ENCODE peak calls at places on chromosomes 7 and 10, in five cellular contexts. C, F, D, U and S are unnamed samples.

GRCh38 chr7:73707045-73707631 is 12.3 kb downstream of the STX1A start:
- DNase-seq in F (no peak), C (no peak), D (no peak), U (no peak), S (no peak)

GRCh38 chr10:50788951-50789904 is 49.5 kb downstream of the ASAH2B start:
- DNase-seq in F (no peak), D (peak; percentile 80), U (no peak), C (no peak), S (no peak)

GRCh38 chr10:121696854-121697253 is 98.6 kb upstream of the FGFR2 start:
- DNase-seq in F (no peak), D (peak; percentile 7), U (no peak), C (peak; percentile 9), S (no peak)

GRCh38 chr10:44020322-44021111 is 364.4 kb downstream of the CXCL12 start:
- DNase-seq in F (no peak), D (no peak), C (no peak), U (no peak), S (no peak)

GRCh38 chr10:64097391-64098122 is 576.4 kb downstream of the REEP3 start:
- DNase-seq in D (no peak), C (no peak), F (no peak), U (no peak), S (no peak)

GRCh38 chr7:121301441-121302213 is 27.2 kb upstream of the WNT16 start:
- DNase-seq in F (no peak), C (no peak), D (no peak), U (no peak), S (no peak)

GRCh38 chr10:33109788-33110469 is 151.9 kb upstream of the ITGB1 start:
- DNase-seq in C (no peak), F (no peak), D (no peak), U (no peak), S (no peak)

GRCh38 chr10:93290661-93291354 is 191.3 kb downstream of the MYOF start:
- DNase-seq in D (no peak), F (no peak), U (no peak), C (no peak), S (no peak)

GRCh38 chr10:72328045-72328828 is 26.5 kb downstream of the DNAJB12 start:
- DNase-seq in D (peak; percentile 72), U (no peak), C (no peak), F (peak; percentile 73), S (no peak)

GRCh38 chr10:4982764-4983226 is 19.6 kb downstream of the AKR1C1 start:
- DNase-seq in F (no peak), U (no peak), C (no peak), D (peak; percentile 46), S (no peak)

GRCh38 chr10:95651346-95652115 is 5.0 kb downstream of the ALDH18A1 start:
- DNase-seq in U (no peak), C (no peak), F (no peak), D (peak; percentile 21), S (no peak)

GRCh38 chr7:73308074-73308664 is 457 bp downstream of the NSUN5 start:
- DNase-seq in F (no peak), C (no peak), U (no peak), D (peak; percentile 36), S (no peak)

GRCh38 chr7:129780257-129781127 is 169.0 kb downstream of the NRF1 start:
- DNase-seq in U (peak; percentile 52), F (peak; percentile 99), C (peak; percentile 80), D (peak; percentile 40), S (peak; percentile 44)

GRCh38 chr10:71497802-71498326 is 101.1 kb downstream of the CDH23 start:
- DNase-seq in D (no peak), F (no peak), C (no peak), U (no peak), S (no peak)

GRCh38 chr7:5492249-5493020 is 68.8 kb upstream of the TNRC18 start:
- DNase-seq in D (no peak), C (no peak), F (no peak), U (no peak), S (no peak)

GRCh38 chr7:151095123-151095797 is 9.0 kb downstream of the AGAP3 start:
- DNase-seq in U (no peak), F (no peak), C (no peak), D (no peak), S (no peak)

GRCh38 chr10:117425908-117426566 is 50.8 kb upstream of the PDZD8 start:
- DNase-seq in F (no peak), D (no peak), C (no peak), U (no peak), S (no peak)

GRCh38 chr7:46554688-46555422 is 633.8 kb upstream of the IGFBP3 start:
- DNase-seq in C (no peak), F (no peak), U (no peak), D (peak; percentile 72), S (no peak)

GRCh38 chr7:30596043-30596641 is 1.5 kb downstream of the GARS1 start:
- DNase-seq in D (peak; percentile 77), C (no peak), F (no peak), U (no peak), S (no peak)

GRCh38 chr10:98485959-98486358 is 39.2 kb upstream of the HPS1 start:
- DNase-seq in F (no peak), C (no peak), D (peak; percentile 65), U (no peak), S (no peak)

GRCh38 chr7:132347129-132347528 is 229.1 kb downstream of the PLXNA4 start:
- DNase-seq in D (no peak), C (no peak), F (no peak), U (no peak), S (no peak)

GRCh38 chr10:8060010-8060703 is 5.7 kb downstream of the GATA3 start:
- DNase-seq in F (no peak), D (peak; percentile 27), U (peak; percentile 52), C (peak; percentile 76), S (peak; percentile 81)

GRCh38 chr10:26706936-26707335 is 9.4 kb downstream of the PDSS1 start:
- DNase-seq in C (no peak), F (no peak), U (no peak), D (no peak), S (no peak)

GRCh38 chr10:103510046-103510685 is 16.7 kb downstream of the NEURL1 start:
- DNase-seq in D (no peak), C (no peak), F (no peak), U (no peak), S (no peak)

GRCh38 chr7:32762321-32762669 is 129.3 kb downstream of the KBTBD2 start:
- DNase-seq in C (no peak), F (no peak), D (peak; percentile 35), U (no peak), S (no peak)

GRCh38 chr7:32661501-32661900 is 166.2 kb downstream of the AVL9 start:
- DNase-seq in U (no peak), C (no peak), F (no peak), D (no peak), S (no peak)

GRCh38 chr10:64430690-64431323 is 909.6 kb downstream of the REEP3 start:
- DNase-seq in U (no peak), F (no peak), C (no peak), D (no peak), S (no peak)

GRCh38 chr10:29725133-29725720 is 90.5 kb upstream of the SVIL start:
- DNase-seq in U (no peak), D (no peak), F (no peak), C (no peak), S (no peak)

GRCh38 chr10:95445223-95445836 is 115.8 kb downstream of the SORBS1 start:
- DNase-seq in U (no peak), F (peak; percentile 48), D (peak; percentile 87), C (no peak), S (no peak)

GRCh38 chr10:58201704-58202103 is 66.0 kb downstream of the IPMK start:
- DNase-seq in D (no peak), U (no peak), F (no peak), C (no peak), S (no peak)

GRCh38 chr10:86744067-86744725 is 12.2 kb upstream of the BMPR1A start:
- DNase-seq in C (no peak), U (no peak), F (no peak), D (no peak), S (no peak)

GRCh38 chr10:18340496-18341051 is 200.3 kb downstream of the CACNB2 start:
- DNase-seq in U (no peak), D (peak; percentile 46), F (no peak), C (no peak), S (no peak)

GRCh38 chr7:107948645-107949442 is 54.1 kb downstream of the LAMB1 start:
- DNase-seq in C (no peak), D (peak; percentile 91), U (no peak), F (no peak), S (no peak)

GRCh38 chr7:148566736-148567135 is 23.8 kb upstream of the C7orf33 start:
- DNase-seq in U (no peak), D (no peak), C (no peak), F (no peak), S (no peak)

GRCh38 chr7:47297120-47297519 is 284.8 kb downstream of the TNS3 start:
- DNase-seq in U (no peak), F (no peak), C (no peak), D (no peak), S (no peak)

GRCh38 chr7:152501506-152501905 is 65.7 kb upstream of the KMT2C start:
- DNase-seq in U (no peak), D (no peak), F (no peak), C (no peak), S (no peak)

GRCh38 chr7:56030340-56030739 is 20.9 kb downstream of the PSPH start:
- DNase-seq in D (no peak), C (no peak), U (no peak), F (no peak), S (no peak)

GRCh38 chr7:28979791-28980190 is 21.7 kb upstream of the TRIL start:
- DNase-seq in C (no peak), D (no peak), F (no peak), U (no peak), S (no peak)